ENCODE peak calls at places on chromosomes 11 and 22, in eight cellular contexts. Q is GM12865; H is activated naive CD8-positive, alpha-beta T cell treated with anti-CD3 and anti-CD28 coated beads, Interleukin-2, amount 50 U/mL, for 24 hours; U is NCI-H187; E is T follicular helper cell; X is HS-5; A is stimulated activated CD8-positive, alpha-beta memory T cell treated with anti-CD3 and anti-CD28 coated beads, Interleukin-2, amount 100 ng/mL, for 48 hours; M is kidney epithelial cell. P is an unnamed sample.

GRCh38 chr22:49137216-49137840 is 690.3 kb downstream of the BRD1 start:
- DNase-seq in A (no peak), Q (no peak), X (no peak), M (no peak), U (no peak), E (no peak), H (no peak), P (no peak)

GRCh38 chr11:105969756-105970155 is 52.3 kb downstream of the MSANTD4 start:
- DNase-seq in Q (no peak), U (no peak), E (no peak), H (no peak), A (no peak), M (no peak), X (no peak), P (no peak)

GRCh38 chr11:85627332-85627997 is at the start of gene DLG2:
- DNase-seq in U (peak; percentile 47), H (no peak), M (no peak), Q (peak; percentile 23), A (no peak), E (no peak), X (no peak), P (no peak)

GRCh38 chr11:72823105-72823804 is 9.0 kb downstream of the ATG16L2 start:
- DNase-seq in X (no peak), A (no peak), E (no peak), M (no peak), U (no peak), Q (peak; percentile 18), H (no peak), P (peak; percentile 34)

GRCh38 chr22:47035443-47035881 is 273.0 kb downstream of the TBC1D22A start:
- DNase-seq in E (no peak), A (no peak), H (no peak), U (no peak), M (no peak), Q (no peak), X (no peak), P (no peak)

GRCh38 chr11:118488480-118489109 is 38.7 kb upstream of the TTC36 start:
- DNase-seq in X (peak; percentile 32), H (peak; percentile 80), U (peak; percentile 1), E (peak; percentile 72), Q (peak; percentile 88), A (peak; percentile 48), M (peak; percentile 39), P (peak; percentile 29)

GRCh38 chr11:33692013-33692504 is 8.6 kb downstream of the C11orf91 start:
- DNase-seq in X (peak; percentile 98), M (peak; percentile 95), U (no peak), A (no peak), H (no peak), E (no peak), Q (peak; percentile 56), P (no peak)

GRCh38 chr22:30922151-30922611 is 46.4 kb downstream of the MORC2 start:
- DNase-seq in Q (peak; percentile 30), U (no peak), H (peak; percentile 73), M (peak; percentile 2), X (no peak), A (peak; percentile 58), E (peak; percentile 62), P (peak; percentile 37)

GRCh38 chr11:9663699-9664275 is at the start of gene SWAP70:
- DNase-seq in E (peak; percentile 47), X (peak; percentile 73), H (peak; percentile 87), M (peak; percentile 35), A (peak; percentile 76), U (no peak), Q (peak; percentile 95), P (peak; percentile 91)